ENCODE peak calls at places on chromosomes 13 and 19, in four cellular contexts. A is HepG2, J is A549, Z is GM12878. Y is an unnamed sample.

GRCh38 chr19:12495002-12495802 is 10.6 kb upstream of the ZNF709 start:
- DNase-seq in A (peak), Z (peak), J (peak), Y (peak)

GRCh38 chr19:45630463-45630862 is 8.7 kb downstream of the EML2 start:
- DNase-seq in A (no peak), Z (peak), J (peak), Y (peak)

GRCh38 chr13:42367836-42368235 is 95.9 kb downstream of the AKAP11 start:
- DNase-seq in Z (no peak), A (no peak), J (no peak), Y (no peak)

GRCh38 chr19:47446534-47447469 is 24.9 kb downstream of the SLC8A2 start:
- DNase-seq in J (peak), A (no peak), Z (no peak), Y (peak)

GRCh38 chr13:86446311-86446710 is 647.1 kb upstream of the SLITRK6 start:
- DNase-seq in Z (no peak), J (peak), A (no peak), Y (no peak)

GRCh38 chr19:32675720-32676185 is at the start of gene RGS9BP:
- DNase-seq in J (peak), A (peak), Z (no peak), Y (peak)

GRCh38 chr19:43662487-43662886 is 7.5 kb downstream of the PLAUR start:
- DNase-seq in J (no peak), Z (no peak), A (peak), Y (peak)

GRCh38 chr19:13573268-13573667 is 67.0 kb upstream of the CACNA1A start:
- DNase-seq in J (no peak), A (no peak), Z (no peak), Y (no peak)

GRCh38 chr19:42173695-42174094 is 41.4 kb upstream of the POU2F2 start:
- DNase-seq in Z (no peak), A (no peak), J (no peak), Y (no peak)

GRCh38 chr13:66992183-66992582 is 238.0 kb downstream of the PCDH9 start:
- DNase-seq in J (no peak), Z (no peak), A (no peak), Y (no peak)

GRCh38 chr19:8324186-8325050 is 3.1 kb downstream of the RPS28 start:
- DNase-seq in J (no peak), Z (no peak), A (no peak), Y (no peak)

GRCh38 chr19:51699170-51699569 is 6.0 kb downstream of the SPACA6 start:
- DNase-seq in Z (no peak), A (no peak), J (no peak), Y (peak)
- TF ChIP-seq PBX3 in Z (no peak), A (no peak), J (no peak), Y (no peak)

DNA sequence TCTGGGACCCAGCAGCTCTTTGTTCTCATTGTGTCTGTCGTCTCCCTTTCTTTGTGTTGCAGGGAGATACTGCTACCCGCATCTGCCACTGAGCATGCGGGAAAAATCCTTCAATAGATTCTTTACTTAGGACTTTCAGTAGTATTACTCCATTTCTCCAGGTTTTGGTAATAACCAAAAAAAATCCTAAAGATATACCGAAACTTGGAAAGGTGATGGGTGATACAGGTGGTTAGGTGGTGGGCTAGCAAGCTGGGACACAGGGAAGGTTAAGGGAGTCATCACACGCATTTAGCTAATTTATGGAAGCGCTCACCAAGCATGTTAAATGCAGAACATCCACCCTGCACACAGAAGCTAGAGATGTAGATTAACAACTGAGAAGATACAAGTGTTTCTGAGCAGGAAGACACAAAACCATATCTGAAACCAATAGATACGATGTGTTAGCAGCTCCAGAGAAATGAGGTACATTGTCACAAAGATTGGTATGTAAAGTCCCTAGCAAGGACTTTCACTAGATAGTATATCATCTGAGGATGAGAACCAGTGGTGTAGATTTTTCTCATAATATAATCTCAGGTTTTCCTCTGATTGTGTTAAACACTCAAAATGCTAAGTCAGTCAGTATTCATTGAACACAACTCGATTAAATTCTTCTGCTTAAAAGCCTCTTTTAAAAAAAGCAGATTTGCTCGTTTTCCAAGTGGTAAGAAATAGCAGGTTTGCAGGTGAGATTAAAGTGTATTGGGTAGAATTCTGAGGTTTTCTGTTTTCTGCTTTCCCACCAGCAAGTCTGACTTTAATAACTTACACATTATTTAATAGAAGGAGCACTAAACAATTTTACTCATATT is 1.3 kb upstream of the SLAIN1 start:
- DNase-seq in J (no peak), A (no peak), Z (no peak), Y (peak)
- TF ChIP-seq PBX3 in J (no peak), A (no peak), Z (no peak), Y (no peak)

GRCh38 chr19:10677796-10678195 is 23.4 kb upstream of the QTRT1 start:
- DNase-seq in Z (no peak), A (no peak), J (no peak), Y (no peak)
- TF ChIP-seq PBX3 in Z (no peak), A (no peak), J (no peak), Y (no peak)

DNA sequence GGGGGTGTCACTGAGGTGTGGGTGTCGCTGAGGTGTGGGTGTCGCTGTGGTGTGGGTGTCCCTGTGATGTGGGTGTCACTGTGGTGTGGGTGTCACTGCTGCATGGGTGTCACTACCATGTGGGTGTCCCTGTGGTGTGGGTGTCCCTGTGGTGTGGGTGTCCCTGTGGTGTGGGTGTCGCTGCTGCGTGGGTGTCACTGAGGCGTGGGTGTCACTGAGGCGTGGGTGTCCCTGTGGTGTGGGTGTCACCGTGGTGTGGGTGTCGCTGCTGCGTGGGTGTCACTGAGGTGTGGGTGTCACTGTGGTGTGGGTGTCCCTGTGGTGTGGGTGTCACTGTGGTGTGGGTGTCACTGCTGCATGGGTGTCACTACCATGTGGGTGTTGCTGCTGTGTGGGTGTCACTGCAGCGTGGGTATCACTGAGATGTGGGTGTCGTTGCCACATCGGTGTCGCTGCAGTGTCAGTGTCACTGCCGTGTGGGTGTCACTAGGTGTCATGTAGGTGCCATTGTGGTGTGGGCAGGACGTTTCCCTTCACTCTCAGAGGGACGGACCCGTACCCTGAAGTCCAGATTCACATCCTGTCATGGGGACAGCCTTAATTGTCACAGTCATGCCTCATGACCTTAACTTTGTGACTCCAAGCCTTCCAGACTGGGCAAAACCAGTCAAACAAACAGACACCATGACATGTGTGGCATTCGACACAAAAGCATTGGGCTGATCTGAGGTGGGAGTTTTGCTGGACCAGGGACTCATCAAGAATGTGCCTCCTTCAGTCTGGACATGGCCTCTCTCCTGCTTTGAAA is 12.7 kb upstream of the GAS6 start:
- DNase-seq in A (no peak), Z (no peak), J (no peak), Y (no peak)
- TF ChIP-seq PBX3 in A (no peak), Z (no peak), J (no peak), Y (no peak)

DNA sequence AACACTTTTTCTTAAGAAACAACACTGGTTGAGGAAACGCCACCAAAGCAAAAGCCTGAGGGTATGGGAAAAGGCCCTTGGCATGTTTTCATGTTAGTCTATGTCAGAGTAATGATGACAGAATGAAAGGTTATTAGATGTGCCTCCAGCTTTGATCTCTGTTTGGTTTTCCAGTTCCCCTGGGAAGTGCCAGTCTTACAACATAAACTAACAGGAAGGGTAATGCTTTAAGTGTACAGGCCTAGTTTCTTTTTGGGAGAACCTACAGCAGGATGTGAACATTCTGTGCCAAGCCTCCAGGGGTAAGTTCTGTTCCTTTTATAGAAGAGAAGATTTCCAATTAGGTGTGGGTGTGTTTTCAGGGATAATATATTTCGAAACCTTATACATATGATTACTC is 121.7 kb downstream of the FNDC3A start:
- DNase-seq in J (no peak), A (peak), Z (no peak), Y (no peak)
- TF ChIP-seq PBX3 in J (no peak), A (no peak), Z (no peak), Y (no peak)

GRCh38 chr13:105971312-105971711 is 564.1 kb downstream of the EFNB2 start:
- DNase-seq in J (no peak), Z (no peak), A (no peak), Y (no peak)
- TF ChIP-seq PBX3 in J (no peak), Z (no peak), A (no peak), Y (no peak)

Y was measured in SK-N-SH.